ENCODE peak calls at places on chromosome 2, in eight cellular contexts. One of them, this sample, is unnamed.

GRCh38 chr2:163591461-163591860 is 144.3 kb downstream of the FIGN start:
- DNase-seq in B cell: no peak
- DNase-seq in NCI-H2029 treated with DMSO at 0.1 percent for 48 hours: no peak
- DNase-seq in activated effector memory CD4-positive, alpha-beta T cell treated with Interleukin-2 at 50 U/mL for 16 hours: no peak
- DNase-seq in A549: no peak
- DNase-seq in NCI-H2081: no peak
- DNase-seq in activated CD8-positive, alpha-beta T cell treated with anti-CD3 and anti-CD28 coated beads for 36 hours: no peak
- DNase-seq in A172: no peak
- DNase-seq in this sample: no peak

GRCh38 chr2:205563646-205564045 is 118.7 kb upstream of the NRP2 start:
- DNase-seq in B cell: no peak
- DNase-seq in NCI-H2029 treated with DMSO at 0.1 percent for 48 hours: no peak
- DNase-seq in activated effector memory CD4-positive, alpha-beta T cell treated with Interleukin-2 at 50 U/mL for 16 hours: no peak
- DNase-seq in A549: peak; percentile 37
- DNase-seq in NCI-H2081: no peak
- DNase-seq in activated CD8-positive, alpha-beta T cell treated with anti-CD3 and anti-CD28 coated beads for 36 hours: peak; percentile 57
- DNase-seq in A172: no peak
- DNase-seq in this sample: no peak

GRCh38 chr2:237309011-237309410 is 105.0 kb downstream of the COL6A3 start:
- DNase-seq in B cell: no peak
- DNase-seq in NCI-H2029 treated with DMSO at 0.1 percent for 48 hours: no peak
- DNase-seq in activated effector memory CD4-positive, alpha-beta T cell treated with Interleukin-2 at 50 U/mL for 16 hours: no peak
- DNase-seq in A549: no peak
- DNase-seq in NCI-H2081: no peak
- DNase-seq in activated CD8-positive, alpha-beta T cell treated with anti-CD3 and anti-CD28 coated beads for 36 hours: no peak
- DNase-seq in A172: no peak
- DNase-seq in this sample: no peak

GRCh38 chr2:169664600-169664977 is 29.6 kb downstream of the CFAP210 start:
- DNase-seq in B cell: no peak
- DNase-seq in NCI-H2029 treated with DMSO at 0.1 percent for 48 hours: no peak
- DNase-seq in activated effector memory CD4-positive, alpha-beta T cell treated with Interleukin-2 at 50 U/mL for 16 hours: no peak
- DNase-seq in A549: no peak
- DNase-seq in NCI-H2081: no peak
- DNase-seq in activated CD8-positive, alpha-beta T cell treated with anti-CD3 and anti-CD28 coated beads for 36 hours: no peak
- DNase-seq in A172: no peak
- DNase-seq in this sample: no peak

GRCh38 chr2:100818606-100819364 is 1.2 kb upstream of the NPAS2 start:
- DNase-seq in B cell: no peak
- DNase-seq in NCI-H2029 treated with DMSO at 0.1 percent for 48 hours: no peak
- DNase-seq in activated effector memory CD4-positive, alpha-beta T cell treated with Interleukin-2 at 50 U/mL for 16 hours: no peak
- DNase-seq in A549: peak; percentile 72
- DNase-seq in NCI-H2081: no peak
- DNase-seq in activated CD8-positive, alpha-beta T cell treated with anti-CD3 and anti-CD28 coated beads for 36 hours: peak; percentile 49
- DNase-seq in A172: no peak
- DNase-seq in this sample: no peak

GRCh38 chr2:226655871-226656270 is 143.7 kb downstream of the IRS1 start:
- DNase-seq in B cell: no peak
- DNase-seq in NCI-H2029 treated with DMSO at 0.1 percent for 48 hours: no peak
- DNase-seq in activated effector memory CD4-positive, alpha-beta T cell treated with Interleukin-2 at 50 U/mL for 16 hours: no peak
- DNase-seq in A549: peak; percentile 25
- DNase-seq in NCI-H2081: no peak
- DNase-seq in activated CD8-positive, alpha-beta T cell treated with anti-CD3 and anti-CD28 coated beads for 36 hours: no peak
- DNase-seq in A172: no peak
- DNase-seq in this sample: no peak

GRCh38 chr2:20836521-20836920 is 13.6 kb upstream of the LDAH start:
- DNase-seq in B cell: no peak
- DNase-seq in NCI-H2029 treated with DMSO at 0.1 percent for 48 hours: no peak
- DNase-seq in activated effector memory CD4-positive, alpha-beta T cell treated with Interleukin-2 at 50 U/mL for 16 hours: no peak
- DNase-seq in A549: no peak
- DNase-seq in NCI-H2081: no peak
- DNase-seq in activated CD8-positive, alpha-beta T cell treated with anti-CD3 and anti-CD28 coated beads for 36 hours: no peak
- DNase-seq in A172: no peak
- DNase-seq in this sample: no peak

GRCh38 chr2:222037211-222037610 is 261.6 kb downstream of the PAX3 start:
- DNase-seq in B cell: no peak
- DNase-seq in NCI-H2029 treated with DMSO at 0.1 percent for 48 hours: no peak
- DNase-seq in activated effector memory CD4-positive, alpha-beta T cell treated with Interleukin-2 at 50 U/mL for 16 hours: no peak
- DNase-seq in A549: no peak
- DNase-seq in NCI-H2081: no peak
- DNase-seq in activated CD8-positive, alpha-beta T cell treated with anti-CD3 and anti-CD28 coated beads for 36 hours: no peak
- DNase-seq in A172: no peak
- DNase-seq in this sample: no peak

GRCh38 chr2:71878626-71879508 is 268.8 kb downstream of the CYP26B1 start:
- DNase-seq in B cell: no peak
- DNase-seq in NCI-H2029 treated with DMSO at 0.1 percent for 48 hours: no peak
- DNase-seq in activated effector memory CD4-positive, alpha-beta T cell treated with Interleukin-2 at 50 U/mL for 16 hours: no peak
- DNase-seq in A549: no peak
- DNase-seq in NCI-H2081: no peak
- DNase-seq in activated CD8-positive, alpha-beta T cell treated with anti-CD3 and anti-CD28 coated beads for 36 hours: no peak
- DNase-seq in A172: no peak
- DNase-seq in this sample: no peak

GRCh38 chr2:120594856-120595685 is 140.6 kb upstream of the GLI2 start:
- DNase-seq in B cell: no peak
- DNase-seq in NCI-H2029 treated with DMSO at 0.1 percent for 48 hours: no peak
- DNase-seq in activated effector memory CD4-positive, alpha-beta T cell treated with Interleukin-2 at 50 U/mL for 16 hours: no peak
- DNase-seq in A549: peak; percentile 42
- DNase-seq in NCI-H2081: no peak
- DNase-seq in activated CD8-positive, alpha-beta T cell treated with anti-CD3 and anti-CD28 coated beads for 36 hours: no peak
- DNase-seq in A172: peak; percentile 66
- DNase-seq in this sample: no peak

GRCh38 chr2:206531996-206532543 is 88.7 kb downstream of the ADAM23 start:
- DNase-seq in B cell: no peak
- DNase-seq in NCI-H2029 treated with DMSO at 0.1 percent for 48 hours: no peak
- DNase-seq in activated effector memory CD4-positive, alpha-beta T cell treated with Interleukin-2 at 50 U/mL for 16 hours: no peak
- DNase-seq in A549: no peak
- DNase-seq in NCI-H2081: no peak
- DNase-seq in activated CD8-positive, alpha-beta T cell treated with anti-CD3 and anti-CD28 coated beads for 36 hours: no peak
- DNase-seq in A172: no peak
- DNase-seq in this sample: no peak

GRCh38 chr2:58512878-58513277 is 271.8 kb upstream of the FANCL start:
- DNase-seq in B cell: no peak
- DNase-seq in NCI-H2029 treated with DMSO at 0.1 percent for 48 hours: peak; percentile 42
- DNase-seq in activated effector memory CD4-positive, alpha-beta T cell treated with Interleukin-2 at 50 U/mL for 16 hours: no peak
- DNase-seq in A549: no peak
- DNase-seq in NCI-H2081: no peak
- DNase-seq in activated CD8-positive, alpha-beta T cell treated with anti-CD3 and anti-CD28 coated beads for 36 hours: no peak
- DNase-seq in A172: no peak
- DNase-seq in this sample: no peak

GRCh38 chr2:12759248-12759647 is 42.5 kb downstream of the TRIB2 start:
- DNase-seq in B cell: no peak
- DNase-seq in NCI-H2029 treated with DMSO at 0.1 percent for 48 hours: no peak
- DNase-seq in activated effector memory CD4-positive, alpha-beta T cell treated with Interleukin-2 at 50 U/mL for 16 hours: no peak
- DNase-seq in A549: no peak
- DNase-seq in NCI-H2081: no peak
- DNase-seq in activated CD8-positive, alpha-beta T cell treated with anti-CD3 and anti-CD28 coated beads for 36 hours: no peak
- DNase-seq in A172: peak; percentile 68
- DNase-seq in this sample: no peak

GRCh38 chr2:237223208-237223861 is 137.6 kb downstream of the COPS8 start:
- DNase-seq in B cell: no peak
- DNase-seq in NCI-H2029 treated with DMSO at 0.1 percent for 48 hours: no peak
- DNase-seq in activated effector memory CD4-positive, alpha-beta T cell treated with Interleukin-2 at 50 U/mL for 16 hours: no peak
- DNase-seq in A549: peak; percentile 81
- DNase-seq in NCI-H2081: no peak
- DNase-seq in activated CD8-positive, alpha-beta T cell treated with anti-CD3 and anti-CD28 coated beads for 36 hours: no peak
- DNase-seq in A172: peak; percentile 98
- DNase-seq in this sample: no peak

GRCh38 chr2:50591642-50592041 is 440.3 kb downstream of the NRXN1 start:
- DNase-seq in B cell: no peak
- DNase-seq in NCI-H2029 treated with DMSO at 0.1 percent for 48 hours: no peak
- DNase-seq in activated effector memory CD4-positive, alpha-beta T cell treated with Interleukin-2 at 50 U/mL for 16 hours: no peak
- DNase-seq in A549: no peak
- DNase-seq in NCI-H2081: no peak
- DNase-seq in activated CD8-positive, alpha-beta T cell treated with anti-CD3 and anti-CD28 coated beads for 36 hours: no peak
- DNase-seq in A172: no peak
- DNase-seq in this sample: no peak

GRCh38 chr2:203453858-203454451 is 81.1 kb downstream of the RAPH1 start:
- DNase-seq in B cell: peak; percentile 36
- DNase-seq in NCI-H2029 treated with DMSO at 0.1 percent for 48 hours: peak; percentile 57
- DNase-seq in activated effector memory CD4-positive, alpha-beta T cell treated with Interleukin-2 at 50 U/mL for 16 hours: no peak
- DNase-seq in A549: peak; percentile 64
- DNase-seq in NCI-H2081: no peak
- DNase-seq in activated CD8-positive, alpha-beta T cell treated with anti-CD3 and anti-CD28 coated beads for 36 hours: peak; percentile 38
- DNase-seq in A172: peak; percentile 49
- DNase-seq in this sample: peak; percentile 5

GRCh38 chr2:230723363-230723762 is 10.7 kb downstream of the CAB39 start:
- DNase-seq in B cell: no peak
- DNase-seq in NCI-H2029 treated with DMSO at 0.1 percent for 48 hours: no peak
- DNase-seq in activated effector memory CD4-positive, alpha-beta T cell treated with Interleukin-2 at 50 U/mL for 16 hours: peak; percentile 23
- DNase-seq in A549: no peak
- DNase-seq in NCI-H2081: no peak
- DNase-seq in activated CD8-positive, alpha-beta T cell treated with anti-CD3 and anti-CD28 coated beads for 36 hours: peak; percentile 66
- DNase-seq in A172: no peak
- DNase-seq in this sample: no peak

GRCh38 chr2:51722311-51722710 is 690.4 kb upstream of the NRXN1 start:
- DNase-seq in B cell: no peak
- DNase-seq in NCI-H2029 treated with DMSO at 0.1 percent for 48 hours: no peak
- DNase-seq in activated effector memory CD4-positive, alpha-beta T cell treated with Interleukin-2 at 50 U/mL for 16 hours: no peak
- DNase-seq in A549: no peak
- DNase-seq in NCI-H2081: no peak
- DNase-seq in activated CD8-positive, alpha-beta T cell treated with anti-CD3 and anti-CD28 coated beads for 36 hours: no peak
- DNase-seq in A172: no peak
- DNase-seq in this sample: no peak

GRCh38 chr2:73291461-73292315 is 1.7 kb downstream of the EGR4 start:
- DNase-seq in B cell: peak; percentile 60
- DNase-seq in NCI-H2029 treated with DMSO at 0.1 percent for 48 hours: no peak
- DNase-seq in activated effector memory CD4-positive, alpha-beta T cell treated with Interleukin-2 at 50 U/mL for 16 hours: no peak
- DNase-seq in A549: peak; percentile 46
- DNase-seq in NCI-H2081: peak; percentile 27
- DNase-seq in activated CD8-positive, alpha-beta T cell treated with anti-CD3 and anti-CD28 coated beads for 36 hours: peak; percentile 7
- DNase-seq in A172: no peak
- DNase-seq in this sample: no peak

GRCh38 chr2:19369341-19369955 is 11.0 kb upstream of the OSR1 start:
- DNase-seq in B cell: no peak
- DNase-seq in NCI-H2029 treated with DMSO at 0.1 percent for 48 hours: peak; percentile 7
- DNase-seq in activated effector memory CD4-positive, alpha-beta T cell treated with Interleukin-2 at 50 U/mL for 16 hours: no peak
- DNase-seq in A549: peak; percentile 58
- DNase-seq in NCI-H2081: peak; percentile 16
- DNase-seq in activated CD8-positive, alpha-beta T cell treated with anti-CD3 and anti-CD28 coated beads for 36 hours: no peak
- DNase-seq in A172: peak; percentile 47
- DNase-seq in this sample: no peak

GRCh38 chr2:227472265-227473018 is 486 bp downstream of the AGFG1 start:
- DNase-seq in B cell: peak; percentile 87
- DNase-seq in NCI-H2029 treated with DMSO at 0.1 percent for 48 hours: no peak
- DNase-seq in activated effector memory CD4-positive, alpha-beta T cell treated with Interleukin-2 at 50 U/mL for 16 hours: no peak
- DNase-seq in A549: no peak
- DNase-seq in NCI-H2081: no peak
- DNase-seq in activated CD8-positive, alpha-beta T cell treated with anti-CD3 and anti-CD28 coated beads for 36 hours: peak; percentile 62
- DNase-seq in A172: no peak
- DNase-seq in this sample: no peak

GRCh38 chr2:218406949-218407703 is 7.5 kb downstream of the CTDSP1 start:
- DNase-seq in B cell: no peak
- DNase-seq in NCI-H2029 treated with DMSO at 0.1 percent for 48 hours: no peak
- DNase-seq in activated effector memory CD4-positive, alpha-beta T cell treated with Interleukin-2 at 50 U/mL for 16 hours: peak; percentile 58
- DNase-seq in A549: no peak
- DNase-seq in NCI-H2081: no peak
- DNase-seq in activated CD8-positive, alpha-beta T cell treated with anti-CD3 and anti-CD28 coated beads for 36 hours: peak; percentile 80
- DNase-seq in A172: peak; percentile 40
- DNase-seq in this sample: no peak

GRCh38 chr2:46351388-46352141 is 54.4 kb downstream of the EPAS1 start:
- DNase-seq in B cell: no peak
- DNase-seq in NCI-H2029 treated with DMSO at 0.1 percent for 48 hours: no peak
- DNase-seq in activated effector memory CD4-positive, alpha-beta T cell treated with Interleukin-2 at 50 U/mL for 16 hours: peak; percentile 66
- DNase-seq in A549: no peak
- DNase-seq in NCI-H2081: no peak
- DNase-seq in activated CD8-positive, alpha-beta T cell treated with anti-CD3 and anti-CD28 coated beads for 36 hours: peak; percentile 86
- DNase-seq in A172: no peak
- DNase-seq in this sample: peak; percentile 67

GRCh38 chr2:105307550-105307949 is 22.0 kb downstream of the TGFBRAP1 start:
- DNase-seq in B cell: no peak
- DNase-seq in NCI-H2029 treated with DMSO at 0.1 percent for 48 hours: no peak
- DNase-seq in activated effector memory CD4-positive, alpha-beta T cell treated with Interleukin-2 at 50 U/mL for 16 hours: no peak
- DNase-seq in A549: no peak
- DNase-seq in NCI-H2081: no peak
- DNase-seq in activated CD8-positive, alpha-beta T cell treated with anti-CD3 and anti-CD28 coated beads for 36 hours: no peak
- DNase-seq in A172: no peak
- DNase-seq in this sample: no peak

GRCh38 chr2:138503652-138504051 is 2.1 kb downstream of the SPOPL start:
- DNase-seq in B cell: no peak
- DNase-seq in NCI-H2029 treated with DMSO at 0.1 percent for 48 hours: no peak
- DNase-seq in activated effector memory CD4-positive, alpha-beta T cell treated with Interleukin-2 at 50 U/mL for 16 hours: no peak
- DNase-seq in A549: no peak
- DNase-seq in NCI-H2081: no peak
- DNase-seq in activated CD8-positive, alpha-beta T cell treated with anti-CD3 and anti-CD28 coated beads for 36 hours: no peak
- DNase-seq in A172: no peak
- DNase-seq in this sample: no peak

GRCh38 chr2:32061973-32062861 is 1.1 kb upstream of the SPAST start:
- DNase-seq in B cell: peak; percentile 19
- DNase-seq in NCI-H2029 treated with DMSO at 0.1 percent for 48 hours: peak; percentile 35
- DNase-seq in activated effector memory CD4-positive, alpha-beta T cell treated with Interleukin-2 at 50 U/mL for 16 hours: no peak
- DNase-seq in A549: no peak
- DNase-seq in NCI-H2081: peak; percentile 8
- DNase-seq in activated CD8-positive, alpha-beta T cell treated with anti-CD3 and anti-CD28 coated beads for 36 hours: peak; percentile 16
- DNase-seq in A172: peak; percentile 58
- DNase-seq in this sample: no peak

GRCh38 chr2:98505311-98505808 is 60.7 kb downstream of the INPP4A start:
- DNase-seq in B cell: no peak
- DNase-seq in NCI-H2029 treated with DMSO at 0.1 percent for 48 hours: no peak
- DNase-seq in activated effector memory CD4-positive, alpha-beta T cell treated with Interleukin-2 at 50 U/mL for 16 hours: no peak
- DNase-seq in A549: no peak
- DNase-seq in NCI-H2081: no peak
- DNase-seq in activated CD8-positive, alpha-beta T cell treated with anti-CD3 and anti-CD28 coated beads for 36 hours: peak; percentile 44
- DNase-seq in A172: no peak
- DNase-seq in this sample: no peak

GRCh38 chr2:160324161-160324768 is 124.2 kb upstream of the ITGB6 start:
- DNase-seq in B cell: no peak
- DNase-seq in NCI-H2029 treated with DMSO at 0.1 percent for 48 hours: peak; percentile 13
- DNase-seq in activated effector memory CD4-positive, alpha-beta T cell treated with Interleukin-2 at 50 U/mL for 16 hours: no peak
- DNase-seq in A549: peak; percentile 64
- DNase-seq in NCI-H2081: peak; percentile 28
- DNase-seq in activated CD8-positive, alpha-beta T cell treated with anti-CD3 and anti-CD28 coated beads for 36 hours: peak; percentile 74
- DNase-seq in A172: peak; percentile 48
- DNase-seq in this sample: peak; percentile 25

GRCh38 chr2:127577208-127577475 is 41.7 kb downstream of the MYO7B start:
- DNase-seq in B cell: peak; percentile 10
- DNase-seq in NCI-H2029 treated with DMSO at 0.1 percent for 48 hours: no peak
- DNase-seq in activated effector memory CD4-positive, alpha-beta T cell treated with Interleukin-2 at 50 U/mL for 16 hours: no peak
- DNase-seq in A549: no peak
- DNase-seq in NCI-H2081: no peak
- DNase-seq in activated CD8-positive, alpha-beta T cell treated with anti-CD3 and anti-CD28 coated beads for 36 hours: no peak
- DNase-seq in A172: no peak
- DNase-seq in this sample: no peak

GRCh38 chr2:238475034-238475433 is 48.3 kb downstream of the ASB1 start:
- DNase-seq in B cell: no peak
- DNase-seq in NCI-H2029 treated with DMSO at 0.1 percent for 48 hours: no peak
- DNase-seq in activated effector memory CD4-positive, alpha-beta T cell treated with Interleukin-2 at 50 U/mL for 16 hours: no peak
- DNase-seq in A549: no peak
- DNase-seq in NCI-H2081: no peak
- DNase-seq in activated CD8-positive, alpha-beta T cell treated with anti-CD3 and anti-CD28 coated beads for 36 hours: no peak
- DNase-seq in A172: no peak
- DNase-seq in this sample: no peak

GRCh38 chr2:143730155-143730949 is 601.1 kb downstream of the ARHGAP15 start:
- DNase-seq in B cell: no peak
- DNase-seq in NCI-H2029 treated with DMSO at 0.1 percent for 48 hours: no peak
- DNase-seq in activated effector memory CD4-positive, alpha-beta T cell treated with Interleukin-2 at 50 U/mL for 16 hours: no peak
- DNase-seq in A549: peak; percentile 27
- DNase-seq in NCI-H2081: no peak
- DNase-seq in activated CD8-positive, alpha-beta T cell treated with anti-CD3 and anti-CD28 coated beads for 36 hours: peak; percentile 39
- DNase-seq in A172: peak; percentile 37
- DNase-seq in this sample: no peak

GRCh38 chr2:215657844-215658243 is 222.0 kb upstream of the FN1 start:
- DNase-seq in B cell: no peak
- DNase-seq in NCI-H2029 treated with DMSO at 0.1 percent for 48 hours: no peak
- DNase-seq in activated effector memory CD4-positive, alpha-beta T cell treated with Interleukin-2 at 50 U/mL for 16 hours: no peak
- DNase-seq in A549: peak; percentile 40
- DNase-seq in NCI-H2081: no peak
- DNase-seq in activated CD8-positive, alpha-beta T cell treated with anti-CD3 and anti-CD28 coated beads for 36 hours: no peak
- DNase-seq in A172: peak; percentile 85
- DNase-seq in this sample: no peak

GRCh38 chr2:201139836-201140599 is 24.1 kb downstream of the CFLAR start:
- DNase-seq in B cell: no peak
- DNase-seq in NCI-H2029 treated with DMSO at 0.1 percent for 48 hours: no peak
- DNase-seq in activated effector memory CD4-positive, alpha-beta T cell treated with Interleukin-2 at 50 U/mL for 16 hours: no peak
- DNase-seq in A549: no peak
- DNase-seq in NCI-H2081: no peak
- DNase-seq in activated CD8-positive, alpha-beta T cell treated with anti-CD3 and anti-CD28 coated beads for 36 hours: no peak
- DNase-seq in A172: no peak
- DNase-seq in this sample: no peak

This sample was measured in activated CD4-positive, alpha-beta T cell treated with anti-CD3 and anti-CD28 coated beads for 24 hours.